ENCODE peak calls at places on chromosomes 4 and X, in four cellular contexts. M is GM12878, S is HepG2, R is H1. Y is an unnamed sample.

GRCh38 chr4:164204434-164204833 is 549.5 kb upstream of the SMIM31 start:
- DNase-seq in M (no peak), S (peak), R (no peak), Y (no peak)

GRCh38 chr4:144223129-144223528 is 82.6 kb upstream of the GYPA start:
- DNase-seq in M (no peak), S (no peak), R (no peak), Y (no peak)

GRCh38 chr4:86935499-86935832 is 655 bp downstream of the AFF1 start:
- DNase-seq in M (no peak), S (no peak), R (no peak), Y (no peak)

GRCh38 chr4:145886871-145887240 is 51.8 kb downstream of the ZNF827 start:
- DNase-seq in M (no peak), S (no peak), R (no peak), Y (no peak)

GRCh38 chr4:76659103-76659490 is 224.1 kb downstream of the SHROOM3 start:
- DNase-seq in M (no peak), S (no peak), R (no peak), Y (no peak)

GRCh38 chr4:108972613-108973283 is 209.9 kb upstream of the ETNPPL start:
- DNase-seq in M (peak), S (no peak), R (no peak), Y (no peak)

GRCh38 chrX:136671006-136671610 is 23.1 kb downstream of the CD40LG start:
- DNase-seq in M (no peak), S (no peak), R (no peak), Y (no peak)

GRCh38 chr4:56468097-56468422 is 643 bp downstream of the SRP72 start:
- DNase-seq in M (peak), S (peak), R (no peak), Y (peak)

GRCh38 chr4:1602621-1603412 is 81.3 kb downstream of the FAM53A start:
- DNase-seq in M (no peak), S (no peak), R (no peak), Y (no peak)

GRCh38 chr4:153428816-153429592 is 37.2 kb upstream of the TMEM131L start:
- DNase-seq in M (no peak), S (no peak), R (no peak), Y (no peak)

GRCh38 chr4:77355731-77356130 is 198.7 kb downstream of the CCNG2 start:
- DNase-seq in M (no peak), S (no peak), R (no peak), Y (no peak)

GRCh38 chr4:82519776-82520175 is 42.0 kb downstream of the TMEM150C start:
- DNase-seq in M (no peak), S (no peak), R (no peak), Y (no peak)

GRCh38 chr4:24778427-24779225 is 16.7 kb upstream of the SOD3 start:
- DNase-seq in M (no peak), S (no peak), R (no peak), Y (no peak)

GRCh38 chr4:19380600-19380999 is 871.1 kb upstream of the SLIT2 start:
- DNase-seq in M (no peak), S (no peak), R (no peak), Y (no peak)

GRCh38 chr4:61202100-61202637 is 2.0 kb downstream of the ADGRL3 start:
- DNase-seq in M (no peak), S (no peak), R (peak), Y (no peak)

GRCh38 chrX:153669174-153669890 is 4.3 kb downstream of the PNCK start:
- DNase-seq in M (no peak), S (no peak), R (peak), Y (peak)

GRCh38 chr4:119040711-119041185 is 94.9 kb upstream of the MYOZ2 start:
- DNase-seq in M (no peak), S (no peak), R (no peak), Y (no peak)

GRCh38 chr4:41124916-41125548 is 89.3 kb downstream of the APBB2 start:
- DNase-seq in M (no peak), S (peak), R (no peak), Y (no peak)

GRCh38 chr4:177554966-177555574 is 112.8 kb upstream of the AGA start:
- DNase-seq in M (no peak), S (no peak), R (peak), Y (peak)

GRCh38 chr4:5773271-5773555 is 62.2 kb downstream of the EVC start:
- DNase-seq in M (no peak), S (no peak), R (peak), Y (no peak)

GRCh38 chr4:8133897-8134542 is 24.6 kb downstream of the ABLIM2 start:
- DNase-seq in M (no peak), S (no peak), R (no peak), Y (no peak)

GRCh38 chrX:97895751-97896150 is 1012.0 kb downstream of the RPA4 start:
- DNase-seq in M (no peak), S (no peak), R (no peak), Y (no peak)

GRCh38 chrX:16966745-16967144 is 20.3 kb downstream of the REPS2 start:
- DNase-seq in M (no peak), S (no peak), R (no peak), Y (no peak)
- TF ChIP-seq TAF1 in M (no peak), S (no peak), R (no peak), Y (no peak)

DNA sequence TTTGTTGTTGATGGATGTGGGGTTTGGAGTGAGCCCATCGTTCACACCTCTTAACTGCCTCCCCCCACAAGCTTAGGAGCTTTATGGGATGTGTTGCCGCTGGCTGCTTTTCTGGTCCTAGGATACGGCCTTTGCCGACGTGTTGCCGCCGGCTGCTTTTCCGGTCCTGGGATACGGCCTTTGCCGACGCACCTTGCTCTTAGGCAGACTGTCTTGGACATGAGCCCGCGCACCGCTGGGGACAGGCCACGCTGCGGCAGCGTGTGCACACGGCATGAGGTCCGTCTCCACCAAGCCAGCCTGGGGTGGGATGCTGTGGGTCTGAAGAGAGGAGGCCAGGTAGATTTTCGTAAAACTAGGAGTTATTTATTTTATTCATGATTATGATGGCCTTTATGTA is 14.2 kb downstream of the RGS12 start:
- DNase-seq in M (no peak), S (no peak), R (no peak), Y (no peak)
- TF ChIP-seq ATF2 in M (no peak), S (no peak), R (no peak), Y (no peak)

GRCh38 chr4:185096032-185096653 is 46.9 kb upstream of the SLC25A4 start:
- DNase-seq in M (no peak), S (peak), R (no peak), Y (peak)
- TF ChIP-seq ATF3 in M (no peak), S (no peak), R (no peak), Y (no peak)

GRCh38 chrX:123629502-123629901 is 103.3 kb downstream of the THOC2 start:
- DNase-seq in M (no peak), S (no peak), R (no peak), Y (no peak)

GRCh38 chrX:123625477-123625876 is 107.4 kb downstream of the THOC2 start:
- DNase-seq in M (no peak), S (no peak), R (no peak), Y (no peak)

GRCh38 chrX:123625952-123626351 is 106.9 kb downstream of the THOC2 start:
- DNase-seq in M (no peak), S (no peak), R (no peak), Y (no peak)

GRCh38 chrX:123626962-123627361 is 105.9 kb downstream of the THOC2 start:
- DNase-seq in M (no peak), S (no peak), R (no peak), Y (no peak)
- TF ChIP-seq TAF1 in M (no peak), S (no peak), R (no peak), Y (no peak)

GRCh38 chrX:19602866-19603620 is 87.7 kb upstream of the MAP3K15 start:
- DNase-seq in M (no peak), S (no peak), R (no peak), Y (peak)
- TF ChIP-seq ATF2 in M (no peak), S (no peak), R (no peak), Y (no peak)

GRCh38 chr4:17066241-17066640 is 167.8 kb upstream of the LDB2 start:
- DNase-seq in M (no peak), S (no peak), R (no peak), Y (no peak)

GRCh38 chr4:17066972-17067371 is 168.5 kb upstream of the LDB2 start:
- DNase-seq in M (no peak), S (no peak), R (no peak), Y (no peak)

GRCh38 chr4:17064959-17065358 is 166.5 kb upstream of the LDB2 start:
- DNase-seq in M (no peak), S (no peak), R (no peak), Y (no peak)

GRCh38 chr4:17065821-17066220 is 167.4 kb upstream of the LDB2 start:
- DNase-seq in M (no peak), S (no peak), R (no peak), Y (no peak)

DNA sequence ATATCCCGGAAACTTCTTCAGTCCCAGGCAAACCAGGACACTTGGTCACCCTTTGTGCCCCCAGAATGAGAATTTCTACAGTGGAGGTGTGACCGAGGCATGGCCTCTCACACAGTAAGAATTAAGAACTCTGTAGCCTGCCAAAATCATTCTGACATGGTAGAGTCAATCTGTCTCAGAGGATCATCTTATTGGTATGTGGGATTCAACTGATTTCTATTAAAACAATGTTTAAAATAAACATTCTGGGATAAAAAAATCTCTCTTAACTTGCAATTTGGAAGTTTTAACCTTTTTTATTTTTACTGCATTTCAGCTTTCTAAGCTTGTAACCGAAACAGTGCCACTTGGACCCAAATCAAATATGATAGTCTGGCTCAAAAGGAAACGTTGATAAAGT is 165.4 kb upstream of the LDB2 start:
- DNase-seq in M (no peak), S (no peak), R (no peak), Y (no peak)
- TF ChIP-seq ATF3 in M (no peak), S (no peak), R (no peak), Y (no peak)

DNA sequence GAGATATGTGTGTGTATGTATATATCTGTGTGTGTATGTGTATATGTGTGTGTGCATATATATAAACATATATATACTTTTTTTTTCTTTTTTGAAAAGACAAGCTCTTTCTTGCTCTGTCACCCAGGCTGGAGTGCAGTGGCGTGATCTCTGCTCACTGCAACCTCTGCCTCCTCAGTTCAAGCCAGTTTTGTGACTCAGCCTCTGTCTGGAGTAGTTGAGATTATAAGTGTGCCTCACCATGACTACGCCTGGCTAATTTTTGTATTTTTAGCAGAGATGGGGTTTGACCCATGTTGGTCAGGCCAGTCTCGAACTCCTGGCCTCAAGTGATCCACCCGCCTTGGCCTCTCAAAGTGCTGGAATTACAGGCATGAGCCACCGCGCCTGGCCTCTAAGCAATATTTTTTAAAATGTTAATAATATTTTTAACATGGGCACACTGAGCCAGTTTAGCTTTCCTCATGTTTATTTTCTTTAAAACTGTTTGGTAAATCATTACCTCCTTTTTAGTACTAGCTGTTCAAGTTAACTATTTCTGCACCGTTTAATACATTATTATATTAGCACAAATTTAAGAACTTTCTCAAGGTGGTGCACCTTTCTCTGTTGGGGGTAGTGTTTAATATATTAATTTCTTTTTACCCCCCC is 33.3 kb downstream of the BBS12 start:
- DNase-seq in M (no peak), S (no peak), R (no peak), Y (peak)
- TF ChIP-seq TAF1 in M (no peak), S (no peak), R (no peak), Y (peak)